ENCODE peak calls at places on chromosomes 12 and 14, in four cellular contexts. W is HCT116, M is GM12878, Z is Panc1. Q is an unnamed sample.

GRCh38 chr12:102883204-102883799 is 33.7 kb downstream of the PAH start:
- ATAC-seq in W (peak), M (peak), Z (peak), Q (peak)

GRCh38 chr14:91681116-91681515 is 50.8 kb downstream of the CATSPERB start:
- ATAC-seq in W (no peak), M (no peak), Z (no peak), Q (no peak)

GRCh38 chr12:14327717-14328116 is 37.8 kb upstream of the ATF7IP start:
- ATAC-seq in W (no peak), M (no peak), Z (no peak), Q (no peak)

GRCh38 chr14:20622816-20623291 is 18.6 kb downstream of the OR6S1 start:
- ATAC-seq in W (no peak), M (peak), Z (no peak), Q (no peak)

GRCh38 chr14:74275265-74275841 is 27.4 kb downstream of the ABCD4 start:
- ATAC-seq in W (peak), M (no peak), Z (peak), Q (no peak)

GRCh38 chr12:89276860-89277259 is 75.4 kb downstream of the DUSP6 start:
- ATAC-seq in W (no peak), M (no peak), Z (no peak), Q (no peak)

GRCh38 chr14:61603736-61604135 is 91.6 kb upstream of the HIF1A start:
- ATAC-seq in W (no peak), M (peak), Z (no peak), Q (no peak)

GRCh38 chr12:40226652-40227051 is 1.9 kb downstream of the LRRK2 start:
- ATAC-seq in W (no peak), M (peak), Z (no peak), Q (peak)

GRCh38 chr12:67545298-67545697 is 103.2 kb upstream of the DYRK2 start:
- ATAC-seq in W (no peak), M (no peak), Z (no peak), Q (no peak)

GRCh38 chr14:58663494-58664111 is 25.8 kb downstream of the DACT1 start:
- ATAC-seq in W (no peak), M (peak), Z (no peak), Q (peak)

GRCh38 chr12:15689751-15690191 is 99.4 kb downstream of the EPS8 start:
- ATAC-seq in W (peak), M (no peak), Z (no peak), Q (no peak)

GRCh38 chr14:52366796-52367315 is 52.7 kb downstream of the PTGER2 start:
- ATAC-seq in W (no peak), M (no peak), Z (no peak), Q (no peak)

GRCh38 chr12:7339675-7340074 is 35.8 kb downstream of the ACSM4 start:
- ATAC-seq in W (no peak), M (no peak), Z (no peak), Q (no peak)

GRCh38 chr12:32454075-32454474 is 54.7 kb downstream of the FGD4 start:
- ATAC-seq in W (peak), M (no peak), Z (no peak), Q (peak)

GRCh38 chr14:67964391-67964812 is 144.8 kb downstream of the RAD51B start:
- ATAC-seq in W (no peak), M (no peak), Z (no peak), Q (peak)
- TF ChIP-seq POLR2AphosphoS5 in W (no peak), M (no peak), Z (no peak), Q (peak)

GRCh38 chr12:108559748-108560147 is 1.2 kb downstream of the SART3 start:
- ATAC-seq in W (no peak), M (no peak), Z (no peak), Q (no peak)
- TF ChIP-seq POLR2AphosphoS5 in W (no peak), M (peak), Z (no peak), Q (no peak)

GRCh38 chr12:575129-575502 is 88.1 kb downstream of the NINJ2 start:
- ATAC-seq in W (no peak), M (no peak), Z (no peak), Q (no peak)

GRCh38 chr12:576613-577110 is 86.6 kb downstream of the NINJ2 start:
- ATAC-seq in W (no peak), M (no peak), Z (no peak), Q (no peak)

GRCh38 chr12:575948-576612 is 87.2 kb downstream of the NINJ2 start:
- ATAC-seq in W (peak), M (peak), Z (peak), Q (peak)

GRCh38 chr12:573226-573625 is 90.0 kb downstream of the NINJ2 start:
- ATAC-seq in W (no peak), M (no peak), Z (no peak), Q (no peak)

DNA sequence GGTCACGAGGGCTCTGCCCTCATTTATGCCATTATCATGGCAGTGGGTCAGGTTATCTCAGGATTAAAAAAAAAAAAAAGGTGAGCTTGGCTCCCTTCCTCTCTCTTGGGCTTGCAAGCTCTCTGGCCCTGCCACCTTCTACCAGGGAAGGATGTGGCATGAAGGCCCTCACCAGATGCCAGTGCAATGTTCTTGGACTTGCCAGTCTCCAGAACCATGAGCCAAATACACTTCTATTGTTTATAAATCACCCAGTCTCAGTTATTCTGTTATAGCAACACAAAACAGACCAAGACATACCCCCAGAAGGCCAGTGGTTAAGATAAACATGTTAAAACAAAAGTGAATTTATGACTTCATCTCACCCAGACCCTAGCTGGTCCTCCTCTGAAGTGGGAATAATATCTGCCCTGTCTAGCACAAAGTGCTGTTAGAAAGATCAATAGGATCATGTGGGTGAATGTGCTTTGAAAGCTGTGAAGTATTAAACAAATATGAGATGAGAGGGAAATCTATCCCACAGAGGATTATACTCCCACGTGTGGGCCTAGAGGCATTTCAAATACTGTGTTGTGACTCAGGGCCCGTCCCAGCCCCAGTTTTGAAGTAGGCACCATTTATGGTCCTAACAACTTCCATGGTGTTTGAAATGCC is 88.6 kb downstream of the NINJ2 start:
- ATAC-seq in W (no peak), M (no peak), Z (no peak), Q (no peak)
- TF ChIP-seq POLR2AphosphoS5 in W (no peak), M (no peak), Z (no peak), Q (no peak)

GRCh38 chr12:74624206-74624605 is 86.6 kb downstream of the ATXN7L3B start:
- ATAC-seq in W (no peak), M (no peak), Z (no peak), Q (no peak)

GRCh38 chr12:74620932-74621331 is 83.3 kb downstream of the ATXN7L3B start:
- ATAC-seq in W (no peak), M (no peak), Z (no peak), Q (no peak)

DNA sequence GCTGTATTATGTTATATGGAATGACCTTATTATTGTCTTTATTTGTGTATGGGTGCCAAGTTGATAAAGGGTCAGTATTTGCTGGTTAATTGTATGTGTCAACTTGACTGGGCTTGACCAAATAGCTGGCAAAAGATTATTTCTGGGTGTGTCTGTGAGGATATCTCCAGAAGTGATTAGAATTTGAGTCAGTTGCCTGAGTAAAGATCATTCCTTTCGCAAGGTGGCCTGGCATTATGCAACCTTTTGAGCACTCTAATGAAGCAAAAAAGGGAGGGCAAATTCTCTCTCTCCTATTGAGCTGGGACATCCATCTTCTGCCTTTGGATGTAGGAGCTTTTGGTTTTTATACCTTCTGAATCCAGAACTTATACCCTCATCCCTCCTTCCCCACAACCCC is 82.3 kb downstream of the ATXN7L3B start:
- ATAC-seq in W (no peak), M (no peak), Z (no peak), Q (no peak)
- TF ChIP-seq POLR2AphosphoS5 in W (no peak), M (no peak), Z (no peak), Q (no peak)

DNA sequence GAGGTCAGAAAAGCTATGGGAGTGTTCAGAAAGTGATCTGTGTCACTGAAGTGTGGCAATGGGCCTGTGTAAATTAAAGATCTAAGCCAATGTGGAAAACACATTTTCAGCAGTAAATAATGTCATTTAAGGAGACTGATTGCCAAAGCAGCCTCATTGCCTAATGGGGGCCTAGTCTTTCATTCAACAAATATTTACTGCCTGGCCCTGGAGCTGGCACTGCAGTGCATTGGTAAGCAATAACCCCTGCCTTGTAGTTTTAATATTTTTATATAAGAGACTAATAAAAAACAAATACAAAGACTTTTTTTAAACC is 326.6 kb downstream of the BTG1 start:
- ATAC-seq in W (no peak), M (no peak), Z (no peak), Q (no peak)
- TF ChIP-seq POLR2AphosphoS5 in W (no peak), M (no peak), Z (no peak), Q (no peak)

DNA sequence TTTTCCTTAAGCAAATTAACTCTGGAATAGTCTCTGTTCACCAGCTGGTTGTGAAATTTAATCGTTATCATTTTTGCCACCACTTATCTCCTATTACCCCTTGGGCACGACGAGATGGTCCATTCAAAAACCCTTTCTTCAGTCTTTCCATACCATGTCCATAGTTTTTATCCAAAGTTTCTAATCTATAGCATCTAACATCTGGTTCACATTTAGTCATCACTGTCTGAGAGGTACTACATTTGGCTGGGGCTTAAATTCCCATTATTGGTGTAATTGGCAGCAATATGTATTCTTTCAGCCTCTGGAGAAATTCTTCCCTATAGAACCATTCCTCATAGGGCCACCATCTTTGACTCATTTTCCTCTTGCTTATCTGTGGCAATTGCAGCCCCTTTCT is 163.5 kb downstream of the CCER1 start:
- ATAC-seq in W (no peak), M (no peak), Z (no peak), Q (no peak)
- TF ChIP-seq POLR2AphosphoS5 in W (no peak), M (no peak), Z (no peak), Q (no peak)

GRCh38 chr12:112839386-112839972 is 47.9 kb downstream of the RPH3A start:
- ATAC-seq in W (peak), M (no peak), Z (peak), Q (no peak)

GRCh38 chr12:112833939-112834338 is 42.4 kb downstream of the RPH3A start:
- ATAC-seq in W (no peak), M (no peak), Z (no peak), Q (no peak)

GRCh38 chr12:112837629-112838191 is 46.2 kb downstream of the RPH3A start:
- ATAC-seq in W (peak), M (no peak), Z (no peak), Q (no peak)

GRCh38 chr12:112838731-112839130 is 47.2 kb downstream of the RPH3A start:
- ATAC-seq in W (peak), M (no peak), Z (no peak), Q (no peak)

DNA sequence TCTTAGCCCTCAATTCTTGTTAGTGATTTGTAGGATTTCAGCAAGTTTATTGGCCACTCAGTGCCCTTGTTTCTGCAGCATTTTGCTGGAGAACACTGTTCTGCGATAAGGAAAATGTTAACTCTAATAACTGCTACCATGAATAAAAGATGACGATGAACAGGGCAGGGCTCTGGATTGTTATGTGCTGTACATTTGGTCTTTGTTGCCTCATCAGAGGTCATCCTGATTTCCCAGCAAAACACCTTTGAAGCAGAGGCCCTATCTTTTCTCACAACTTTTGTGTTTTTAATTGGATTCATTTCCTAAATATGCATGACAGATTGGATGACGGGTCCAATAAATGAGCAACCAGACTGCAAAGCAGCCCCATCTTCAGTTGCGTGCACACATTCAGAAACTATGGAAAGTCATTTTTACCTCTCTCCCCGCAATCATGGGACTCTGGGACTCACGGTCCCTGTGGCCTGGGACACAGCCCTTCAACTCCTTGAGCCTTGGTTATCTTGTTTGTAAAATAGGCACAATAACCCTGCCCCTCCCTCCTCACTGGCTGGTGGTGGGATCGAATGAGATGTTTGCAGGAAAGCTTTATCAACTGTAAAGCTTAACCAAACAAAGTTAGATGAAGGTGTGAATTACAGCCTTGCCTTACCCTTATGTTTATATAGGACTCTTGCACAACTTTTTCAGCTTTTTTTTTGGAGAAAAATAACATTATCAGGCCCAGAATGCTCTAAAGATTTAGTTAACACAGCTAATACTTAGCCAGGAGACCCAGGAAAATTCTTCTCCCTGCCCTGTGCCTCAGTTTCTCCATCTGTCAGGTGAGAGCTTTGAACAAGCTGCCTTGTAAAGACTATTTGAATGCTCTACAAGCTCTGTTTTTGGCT is 45.4 kb downstream of the RPH3A start:
- ATAC-seq in W (no peak), M (no peak), Z (no peak), Q (no peak)
- TF ChIP-seq POLR2AphosphoS5 in W (no peak), M (no peak), Z (no peak), Q (no peak)

GRCh38 chr14:29745863-29746262 is 181.8 kb downstream of the PRKD1 start:
- ATAC-seq in W (no peak), M (no peak), Z (no peak), Q (no peak)
- TF ChIP-seq POLR2AphosphoS5 in W (no peak), M (no peak), Z (no peak), Q (no peak)

DNA sequence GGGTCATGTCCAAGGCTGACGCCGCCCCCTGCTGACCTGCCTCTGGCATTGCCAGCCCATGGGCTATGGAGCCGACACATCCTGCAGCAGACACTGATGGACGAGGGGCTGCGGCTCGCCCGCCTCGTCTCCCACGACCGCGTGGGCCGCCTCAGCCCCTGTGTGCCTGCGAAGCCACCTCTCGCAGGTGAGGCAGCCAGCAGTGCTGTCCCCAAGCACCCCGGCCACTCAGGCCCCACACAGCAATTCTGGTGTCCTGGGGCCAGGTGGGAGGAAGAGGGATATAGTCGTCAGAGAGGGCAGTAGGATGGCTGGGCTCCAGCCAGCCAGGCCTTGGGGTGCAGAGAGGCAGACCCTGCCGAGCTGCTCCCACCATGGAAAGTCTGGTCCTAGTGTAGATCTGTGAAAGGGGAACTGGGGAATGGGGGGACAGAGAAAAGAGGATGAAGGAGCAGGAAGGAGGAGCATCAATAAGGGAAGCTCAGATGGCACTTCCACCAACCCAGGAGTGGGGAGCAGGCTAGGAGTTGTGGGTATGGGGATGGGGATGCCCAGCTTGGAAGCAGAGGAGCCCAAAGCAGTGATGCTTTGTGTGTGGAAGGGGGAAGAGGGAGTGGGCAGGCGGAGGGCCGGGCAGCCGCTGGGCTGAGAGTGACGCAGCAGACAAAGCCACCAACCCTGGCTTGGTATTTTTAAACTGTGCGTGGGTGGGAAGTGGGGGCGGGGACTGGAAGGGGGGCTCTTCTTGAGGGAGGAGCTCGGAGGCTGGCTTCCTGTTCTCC is 4.7 kb downstream of the NAB2 start:
- ATAC-seq in W (peak), M (peak), Z (no peak), Q (peak)
- TF ChIP-seq POLR2AphosphoS5 in W (no peak), M (no peak), Z (no peak), Q (no peak)

GRCh38 chr12:116818948-116819832 is 62.1 kb downstream of the HRK start:
- ATAC-seq in W (peak), M (peak), Z (peak), Q (peak)
- TF ChIP-seq POLR2AphosphoS5 in W (peak), M (peak), Z (peak), Q (peak)

Q was measured in gastroesophageal sphincter.